ENCODE peak calls at places on chromosomes 3 and 15, in five cellular contexts. X is K562, Q is GM12878, D is HepG2, R is SK-N-SH. U is an unnamed sample.

GRCh38 chr3:170598091-170598502 is 12.2 kb upstream of the SLC7A14 start:
- DNase-seq in X (no peak), Q (no peak), D (peak), R (peak), U (no peak)

GRCh38 chr15:45714501-45715488 is 80.0 kb downstream of the SQOR start:
- DNase-seq in X (peak), Q (no peak), D (peak), R (peak), U (no peak)

GRCh38 chr3:46931631-46932441 is 44.7 kb downstream of the CCDC12 start:
- DNase-seq in X (no peak), Q (peak), D (peak), R (peak), U (peak)

GRCh38 chr3:145286937-145287336 is 874.0 kb downstream of the PLOD2 start:
- DNase-seq in X (no peak), Q (no peak), D (no peak), R (no peak), U (no peak)

GRCh38 chr3:190926619-190927018 is 64.1 kb upstream of the GMNC start:
- DNase-seq in X (no peak), Q (no peak), D (no peak), R (no peak), U (no peak)

GRCh38 chr3:134905647-134905935 is 110.5 kb downstream of the EPHB1 start:
- DNase-seq in X (no peak), Q (no peak), D (no peak), R (no peak), U (no peak)

GRCh38 chr3:129597792-129598381 is 8.6 kb downstream of the PLXND1 start:
- DNase-seq in X (no peak), Q (no peak), D (no peak), R (no peak), U (no peak)

GRCh38 chr3:25429960-25430941 is 2.2 kb downstream of the RARB start:
- DNase-seq in X (no peak), Q (no peak), D (no peak), R (no peak), U (no peak)

GRCh38 chr3:174303911-174304541 is 555.1 kb upstream of the NAALADL2 start:
- DNase-seq in X (no peak), Q (no peak), D (no peak), R (no peak), U (no peak)

GRCh38 chr15:47870956-47871625 is 153.8 kb downstream of the SEMA6D start:
- DNase-seq in X (no peak), Q (no peak), D (no peak), R (no peak), U (no peak)

GRCh38 chr3:193909387-193909786 is 226.6 kb upstream of the HES1 start:
- DNase-seq in X (no peak), Q (peak), D (no peak), R (no peak), U (no peak)

GRCh38 chr15:68511073-68511991 is 67.5 kb upstream of the CORO2B start:
- DNase-seq in X (no peak), Q (no peak), D (no peak), R (no peak), U (no peak)

GRCh38 chr15:69342460-69343076 is 43.9 kb downstream of the PAQR5 start:
- DNase-seq in X (no peak), Q (no peak), D (no peak), R (no peak), U (no peak)

GRCh38 chr3:195522254-195523023 is 20.7 kb downstream of the PPP1R2 start:
- DNase-seq in X (peak), Q (no peak), D (no peak), R (peak), U (peak)

GRCh38 chr15:100891316-100892012 is 11.8 kb downstream of the ALDH1A3 start:
- DNase-seq in X (no peak), Q (no peak), D (no peak), R (no peak), U (no peak)

GRCh38 chr3:187646906-187647660 is 23.1 kb downstream of the SST start:
- DNase-seq in X (no peak), Q (no peak), D (no peak), R (no peak), U (no peak)

GRCh38 chr15:85495096-85495495 is 114.7 kb downstream of the AKAP13 start:
- DNase-seq in X (no peak), Q (no peak), D (no peak), R (no peak), U (no peak)

GRCh38 chr3:197802505-197803459 is 11.7 kb downstream of the LRCH3 start:
- DNase-seq in X (peak), Q (no peak), D (no peak), R (no peak), U (no peak)

GRCh38 chr15:99085413-99086326 is 19.2 kb upstream of the SYNM start:
- DNase-seq in X (no peak), Q (no peak), D (no peak), R (no peak), U (no peak)

GRCh38 chr3:71050521-71051258 is 532.8 kb downstream of the FOXP1 start:
- DNase-seq in X (peak), Q (no peak), D (peak), R (no peak), U (no peak)

GRCh38 chr3:195080125-195080524 is 190.8 kb downstream of the XXYLT1 start:
- DNase-seq in X (no peak), Q (no peak), D (no peak), R (no peak), U (no peak)

GRCh38 chr3:185713015-185713414 is 111.8 kb downstream of the IGF2BP2 start:
- DNase-seq in X (no peak), Q (no peak), D (peak), R (no peak), U (no peak)

GRCh38 chr15:67109141-67110034 is 44.0 kb downstream of the SMAD3 start:
- DNase-seq in X (no peak), Q (no peak), D (peak), R (no peak), U (peak)

GRCh38 chr3:13040381-13041074 is 32.7 kb downstream of the IQSEC1 start:
- DNase-seq in X (peak), Q (no peak), D (no peak), R (peak), U (no peak)

GRCh38 chr3:24765399-24765798 is 270.7 kb upstream of the THRB start:
- DNase-seq in X (no peak), Q (no peak), D (no peak), R (no peak), U (no peak)

GRCh38 chr15:51046799-51047449 is 47.8 kb downstream of the TNFAIP8L3 start:
- DNase-seq in X (no peak), Q (no peak), D (peak), R (no peak), U (no peak)

GRCh38 chr3:48423883-48424695 is 5.8 kb downstream of the PLXNB1 start:
- DNase-seq in X (no peak), Q (no peak), D (no peak), R (peak), U (no peak)

GRCh38 chr15:80565398-80565797 is 129.7 kb upstream of the ABHD17C start:
- DNase-seq in X (no peak), Q (no peak), D (no peak), R (no peak), U (no peak)

GRCh38 chr3:15629860-15630597 is 28.5 kb downstream of the BTD start:
- DNase-seq in X (peak), Q (peak), D (peak), R (peak), U (peak)
- TF ChIP-seq CHD2 in X (no peak), Q (no peak), D (no peak), R (no peak), U (no peak)

GRCh38 chr15:75178171-75178937 is 23.3 kb upstream of the C15orf39 start:
- DNase-seq in X (peak), Q (no peak), D (peak), R (no peak), U (no peak)
- TF ChIP-seq SMC3 in X (no peak), Q (no peak), D (no peak), R (no peak), U (no peak)

GRCh38 chr15:58933311-58934113 is at the start of gene SLTM:
- DNase-seq in X (peak), Q (peak), D (peak), R (peak), U (peak)

GRCh38 chr15:58934114-58934447 is 602 bp upstream of the SLTM start:
- DNase-seq in X (no peak), Q (no peak), D (no peak), R (no peak), U (no peak)

GRCh38 chr15:58929891-58930416 is 3.5 kb downstream of the SLTM start:
- DNase-seq in X (no peak), Q (no peak), D (no peak), R (no peak), U (no peak)

GRCh38 chr15:58932791-58933310 is 628 bp downstream of the SLTM start:
- DNase-seq in X (peak), Q (no peak), D (no peak), R (peak), U (no peak)

GRCh38 chr15:58931985-58932384 is 1.5 kb downstream of the SLTM start:
- DNase-seq in X (peak), Q (peak), D (peak), R (peak), U (peak)
- TF ChIP-seq CHD2 in X (no peak), Q (no peak), D (no peak), R (no peak), U (no peak)

DNA sequence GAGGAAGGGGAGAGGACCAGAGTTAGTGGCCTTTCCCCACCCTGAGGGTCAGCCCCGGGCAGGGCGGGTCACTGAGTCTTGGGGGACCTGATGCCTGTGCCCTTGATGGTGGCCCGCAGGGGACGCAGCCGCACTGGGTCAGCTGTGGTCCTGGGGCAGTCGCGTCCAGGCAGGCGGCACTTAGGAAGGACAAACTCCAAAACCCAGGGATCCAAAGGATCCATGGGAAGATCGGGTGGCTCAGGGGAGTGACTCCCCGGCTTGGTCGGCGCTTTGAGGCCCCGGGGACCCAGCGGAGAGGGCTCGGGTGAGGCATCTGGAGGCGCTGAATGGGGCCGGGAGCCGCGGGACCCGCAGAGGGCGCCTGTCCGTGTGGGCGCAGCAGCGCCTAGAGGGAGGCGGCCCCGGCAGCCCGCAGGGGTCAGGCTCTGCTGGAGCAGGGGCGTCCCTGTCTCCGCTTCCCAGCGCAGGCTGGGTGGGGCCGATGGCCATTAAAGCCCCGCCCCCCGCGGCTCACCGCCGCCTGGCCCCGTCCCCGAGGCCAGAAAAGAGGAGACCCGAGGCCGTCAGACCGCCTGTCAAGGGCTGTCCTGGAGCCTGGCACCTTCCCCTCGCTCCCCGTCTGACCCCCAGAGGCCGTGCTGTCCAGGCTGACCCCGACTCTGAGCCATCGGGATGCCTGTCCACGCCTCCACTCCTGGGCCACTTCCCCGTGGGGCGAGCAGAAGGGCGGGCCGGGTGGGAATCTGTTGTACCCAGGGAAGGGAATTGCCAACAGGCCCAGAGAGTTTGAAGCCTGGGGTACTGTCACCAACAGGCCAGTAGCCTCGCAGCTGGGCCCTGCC is 17.4 kb downstream of the CIDEC start:
- DNase-seq in X (peak), Q (no peak), D (peak), R (peak), U (peak)
- TF ChIP-seq SMC3 in X (peak), Q (no peak), D (peak), R (no peak), U (peak)

GRCh38 chr15:92324036-92324963 is 69.4 kb upstream of the ST8SIA2 start:
- DNase-seq in X (no peak), Q (no peak), D (no peak), R (peak), U (no peak)
- TF ChIP-seq CHD2 in X (no peak), Q (no peak), D (no peak), R (no peak), U (no peak)

DNA sequence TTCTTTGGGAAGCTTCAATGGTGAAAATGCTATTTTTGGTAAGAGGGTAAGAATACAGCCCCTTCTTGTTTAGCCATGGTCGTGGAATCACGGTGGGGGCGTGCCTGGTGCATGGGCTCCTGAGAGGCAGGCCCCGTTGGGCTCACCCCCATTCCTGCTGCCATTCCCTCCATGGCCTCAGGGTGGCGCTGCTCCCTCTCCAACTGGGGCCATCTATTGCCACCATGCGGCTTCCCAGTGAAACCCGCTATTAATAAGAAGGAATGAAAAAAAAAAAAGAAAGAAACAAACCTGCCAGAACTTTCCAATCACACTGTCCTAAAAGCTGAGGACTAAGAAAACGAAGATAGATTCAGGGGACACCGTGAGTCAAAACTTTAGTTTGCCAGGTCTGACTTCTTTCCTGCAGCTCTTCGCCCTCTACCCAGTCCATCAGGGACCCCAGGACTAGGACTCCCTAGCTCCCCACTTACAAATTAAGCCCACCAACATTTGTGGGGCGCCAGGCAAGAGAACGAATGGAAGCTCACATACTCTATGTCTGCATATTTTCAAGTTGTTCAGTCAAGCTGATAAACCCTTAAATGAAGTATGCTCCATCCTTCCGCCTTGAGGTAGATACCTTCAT is 30.6 kb upstream of the ABHD2 start:
- DNase-seq in X (peak), Q (peak), D (peak), R (peak), U (peak)
- TF ChIP-seq SMC3 in X (peak), Q (peak), D (peak), R (peak), U (peak)

GRCh38 chr3:42764561-42765295 is 8.3 kb downstream of the CCDC13 start:
- DNase-seq in X (no peak), Q (no peak), D (no peak), R (no peak), U (no peak)

GRCh38 chr3:42762046-42762724 is 10.9 kb downstream of the CCDC13 start:
- DNase-seq in X (no peak), Q (no peak), D (no peak), R (no peak), U (no peak)

GRCh38 chr3:42764115-42764514 is 8.9 kb downstream of the CCDC13 start:
- DNase-seq in X (no peak), Q (no peak), D (no peak), R (no peak), U (no peak)

GRCh38 chr3:42758126-42758525 is 14.9 kb downstream of the CCDC13 start:
- DNase-seq in X (no peak), Q (no peak), D (no peak), R (no peak), U (no peak)

DNA sequence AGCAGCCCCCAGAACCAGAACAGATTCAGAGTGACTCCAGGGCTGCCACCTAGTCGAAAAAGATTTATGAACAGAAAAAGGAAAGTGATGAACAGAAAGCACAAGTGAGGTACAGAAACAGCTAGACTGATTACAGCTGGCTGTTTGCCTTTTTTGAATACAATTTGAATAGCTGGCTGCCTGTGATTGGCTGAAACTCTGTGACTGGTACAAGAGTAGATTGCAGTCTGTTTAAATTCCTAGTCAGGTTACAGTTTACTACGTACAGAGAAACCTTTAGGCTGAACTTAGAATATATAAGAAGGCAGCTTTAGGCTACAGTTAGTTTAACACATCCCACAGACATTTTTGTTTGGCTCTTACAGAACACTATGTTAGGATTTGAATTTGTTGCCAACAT is 10.0 kb downstream of the CCDC13 start:
- DNase-seq in X (no peak), Q (no peak), D (no peak), R (no peak), U (no peak)
- TF ChIP-seq CHD2 in X (no peak), Q (no peak), D (no peak), R (no peak), U (no peak)

GRCh38 chr3:16286161-16286560 is 21.1 kb downstream of the OXNAD1 start:
- DNase-seq in X (no peak), Q (no peak), D (no peak), R (no peak), U (no peak)
- TF ChIP-seq SMC3 in X (no peak), Q (no peak), D (no peak), R (no peak), U (no peak)

GRCh38 chr15:44535509-44536297 is 1.2 kb upstream of the EIF3J start:
- DNase-seq in X (peak), Q (no peak), D (peak), R (peak), U (peak)
- TF ChIP-seq CHD2 in X (no peak), Q (no peak), D (no peak), R (no peak), U (no peak)